ENCODE peak calls at places on chromosome X, in four cellular contexts. G, L, H and A are unnamed samples.

GRCh38 chrX:105282077-105282476 is 61.6 kb upstream of the TEX13A start:
- DNase-seq in G (no peak), H (no peak), L (no peak), A (no peak)

GRCh38 chrX:36957425-36958328 is 50.5 kb upstream of the FAM47C start:
- DNase-seq in L (no peak), H (peak), G (peak), A (no peak)

GRCh38 chrX:134737721-134738369 is 79.6 kb upstream of the PLAC1 start:
- DNase-seq in L (no peak), H (no peak), G (no peak), A (no peak)

GRCh38 chrX:9859711-9860555 is 73.7 kb downstream of the SHROOM2 start:
- DNase-seq in L (no peak), G (no peak), H (no peak), A (no peak)

GRCh38 chrX:101659601-101660063 is at the start of gene ARMCX2:
- DNase-seq in G (no peak), L (no peak), H (peak), A (peak)

GRCh38 chrX:81120936-81121351 is 80.8 kb downstream of the HMGN5 start:
- DNase-seq in H (peak), G (peak), L (peak), A (peak)

GRCh38 chrX:107566603-107567262 is 61.6 kb upstream of the PRPS1 start:
- DNase-seq in H (no peak), G (no peak), L (no peak), A (no peak)

GRCh38 chrX:139106111-139106510 is 394.6 kb upstream of the FGF13 start:
- DNase-seq in H (no peak), L (no peak), G (no peak), A (no peak)

GRCh38 chrX:108186811-108187210 is 95.2 kb downstream of the ATG4A start:
- DNase-seq in G (no peak), L (peak), H (no peak), A (no peak)